ENCODE peak calls at places on chromosomes 5 and 9, in six cellular contexts. S, O, Z, J, F and T are unnamed samples.

GRCh38 chr5:75847561-75848021 is 130.4 kb upstream of the POC5 start:
- DNase-seq in S (no peak), O (no peak), Z (no peak), J (peak; percentile 59), F (no peak), T (no peak)

GRCh38 chr9:122325124-122325523 is 45.7 kb upstream of the PTGS1 start:
- DNase-seq in S (no peak), O (no peak), Z (no peak), J (no peak), F (no peak), T (no peak)

GRCh38 chr9:109556061-109556460 is 58.0 kb upstream of the PTPN3 start:
- DNase-seq in S (no peak), O (no peak), Z (no peak), J (no peak), F (no peak), T (no peak)

GRCh38 chr5:167058481-167058880 is 1233.0 kb upstream of the WWC1 start:
- DNase-seq in S (no peak), O (no peak), Z (no peak), J (no peak), F (no peak), T (no peak)

GRCh38 chr9:129283705-129284606 is 105.9 kb upstream of the IER5L start:
- DNase-seq in S (no peak), O (no peak), Z (no peak), J (no peak), F (no peak), T (no peak)

GRCh38 chr5:54249210-54250028 is 61.0 kb downstream of the ARL15 start:
- DNase-seq in S (no peak), O (peak; percentile 17), Z (no peak), J (peak; percentile 16), F (no peak), T (peak; percentile 26)

GRCh38 chr9:114002986-114003740 is 74.9 kb downstream of the AMBP start:
- DNase-seq in S (peak; percentile 7), O (peak; percentile 4), Z (peak; percentile 36), J (no peak), F (peak; percentile 12), T (no peak)

GRCh38 chr5:78773655-78774054 is 125.1 kb upstream of the LHFPL2 start:
- DNase-seq in S (no peak), O (no peak), Z (no peak), J (no peak), F (no peak), T (no peak)

GRCh38 chr5:151904127-151904526 is 20.5 kb downstream of the GLRA1 start:
- DNase-seq in S (no peak), O (no peak), Z (no peak), J (no peak), F (no peak), T (no peak)

GRCh38 chr5:106195679-106196078 is 1475.1 kb downstream of the EFNA5 start:
- DNase-seq in S (no peak), O (no peak), Z (no peak), J (no peak), F (no peak), T (no peak)

GRCh38 chr5:157816682-157817268 is 42.2 kb downstream of the CLINT1 start:
- DNase-seq in S (no peak), O (no peak), Z (peak; percentile 28), J (no peak), F (no peak), T (no peak)

GRCh38 chr5:20286512-20286911 is 298.5 kb upstream of the CDH18 start:
- DNase-seq in S (no peak), O (no peak), Z (peak; percentile 18), J (no peak), F (no peak), T (no peak)

GRCh38 chr5:13133951-13134350 is 810.5 kb downstream of the DNAH5 start:
- DNase-seq in S (no peak), O (no peak), Z (no peak), J (no peak), F (peak; percentile 29), T (no peak)

GRCh38 chr5:151678146-151678545 is 8.6 kb downstream of the SPARC start:
- DNase-seq in S (no peak), O (no peak), Z (peak; percentile 82), J (no peak), F (no peak), T (no peak)

GRCh38 chr5:78718185-78718584 is 69.6 kb upstream of the LHFPL2 start:
- DNase-seq in S (no peak), O (no peak), Z (no peak), J (no peak), F (no peak), T (no peak)

GRCh38 chr5:40521925-40522324 is 157.8 kb upstream of the PTGER4 start:
- DNase-seq in S (no peak), O (no peak), Z (peak; percentile 28), J (no peak), F (no peak), T (no peak)

GRCh38 chr5:96344678-96345612 is 88.1 kb downstream of the PCSK1 start:
- DNase-seq in S (no peak), O (peak; percentile 46), Z (peak; percentile 88), J (peak; percentile 52), F (no peak), T (no peak)

GRCh38 chr5:124057161-124057814 is 545.3 kb downstream of the CSNK1G3 start:
- DNase-seq in S (peak; percentile 16), O (no peak), Z (no peak), J (no peak), F (no peak), T (no peak)

GRCh38 chr9:69546265-69546664 is 125.9 kb downstream of the APBA1 start:
- DNase-seq in S (no peak), O (no peak), Z (peak; percentile 49), J (no peak), F (peak; percentile 57), T (no peak)

GRCh38 chr5:172004824-172005237 is 1.6 kb downstream of the FBXW11 start:
- DNase-seq in S (no peak), O (no peak), Z (peak; percentile 20), J (no peak), F (no peak), T (no peak)

GRCh38 chr5:60293518-60293917 is 400.0 kb upstream of the PDE4D start:
- DNase-seq in S (no peak), O (no peak), Z (no peak), J (no peak), F (no peak), T (no peak)

GRCh38 chr5:60299944-60300343 is 400.0 kb downstream of the DEPDC1B start:
- DNase-seq in S (no peak), O (no peak), Z (no peak), J (no peak), F (no peak), T (no peak)

GRCh38 chr5:60297658-60298057 is 402.3 kb downstream of the DEPDC1B start:
- DNase-seq in S (no peak), O (no peak), Z (no peak), J (no peak), F (no peak), T (no peak)

DNA sequence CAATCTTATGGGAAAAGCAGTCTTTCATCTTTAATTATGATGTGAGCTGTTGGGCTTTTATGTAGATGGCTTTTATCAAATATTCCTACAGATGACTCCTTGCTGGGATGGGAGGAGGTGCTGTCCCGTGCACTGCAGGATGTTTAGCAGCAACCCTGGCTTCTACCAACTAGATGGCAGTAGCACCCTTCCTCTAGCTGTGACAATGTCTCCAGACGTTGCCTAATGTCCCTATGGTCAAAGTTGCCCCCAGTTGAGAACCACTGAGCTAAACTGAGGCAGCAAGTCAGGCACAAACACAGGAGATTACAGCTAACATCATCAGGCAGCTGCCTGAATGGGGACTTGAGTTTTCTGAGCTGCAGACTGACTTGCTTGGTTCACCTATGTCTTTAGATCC is 401.9 kb upstream of the PDE4D start:
- DNase-seq in S (no peak), O (no peak), Z (peak; percentile 52), J (peak; percentile 9), F (peak; percentile 53), T (no peak)
- TF ChIP-seq CTCF in S (no peak), O (no peak), Z (peak; percentile 61), J (peak; percentile 41), F (peak; percentile 77), T (no peak)

GRCh38 chr5:126487596-126487995 is 64.4 kb downstream of the GRAMD2B start:
- DNase-seq in S (no peak), O (no peak), Z (no peak), J (no peak), F (no peak), T (no peak)

GRCh38 chr5:126486332-126486731 is 63.1 kb downstream of the GRAMD2B start:
- DNase-seq in S (no peak), O (no peak), Z (no peak), J (no peak), F (no peak), T (no peak)

GRCh38 chr5:126492939-126493338 is 69.7 kb downstream of the GRAMD2B start:
- DNase-seq in S (no peak), O (no peak), Z (peak; percentile 33), J (no peak), F (no peak), T (no peak)

GRCh38 chr5:126488362-126489065 is 65.3 kb downstream of the GRAMD2B start:
- DNase-seq in S (no peak), O (no peak), Z (no peak), J (no peak), F (no peak), T (no peak)

GRCh38 chr5:126490167-126490937 is 67.1 kb downstream of the GRAMD2B start:
- DNase-seq in S (peak; percentile 57), O (peak; percentile 47), Z (peak; percentile 80), J (no peak), F (peak; percentile 52), T (no peak)
- TF ChIP-seq CTCF in S (no peak), O (no peak), Z (peak; percentile 13), J (no peak), F (peak; percentile 50), T (no peak)

DNA sequence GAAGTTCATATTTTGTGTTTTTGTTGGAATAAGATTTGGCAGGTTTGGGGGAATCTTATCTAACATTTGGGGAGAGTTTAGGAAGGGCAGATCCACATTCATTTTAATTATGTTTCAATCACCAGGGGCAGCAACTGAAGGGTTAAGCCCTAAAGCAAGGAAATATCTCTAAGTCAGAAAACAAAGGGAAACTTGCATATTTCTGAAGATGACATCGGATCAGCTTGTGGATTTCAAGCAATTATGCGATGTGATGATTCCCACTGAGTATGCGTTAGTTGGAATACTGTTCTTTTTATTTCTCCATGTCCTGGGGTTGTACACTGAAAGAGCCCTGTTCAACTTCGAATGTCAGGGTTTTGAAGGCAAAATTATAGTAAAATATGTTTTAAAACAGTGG is 59.8 kb upstream of the NFIB start:
- DNase-seq in S (no peak), O (no peak), Z (peak; percentile 37), J (no peak), F (no peak), T (no peak)
- TF ChIP-seq CTCF in S (no peak), O (no peak), Z (no peak), J (no peak), F (no peak), T (no peak)

DNA sequence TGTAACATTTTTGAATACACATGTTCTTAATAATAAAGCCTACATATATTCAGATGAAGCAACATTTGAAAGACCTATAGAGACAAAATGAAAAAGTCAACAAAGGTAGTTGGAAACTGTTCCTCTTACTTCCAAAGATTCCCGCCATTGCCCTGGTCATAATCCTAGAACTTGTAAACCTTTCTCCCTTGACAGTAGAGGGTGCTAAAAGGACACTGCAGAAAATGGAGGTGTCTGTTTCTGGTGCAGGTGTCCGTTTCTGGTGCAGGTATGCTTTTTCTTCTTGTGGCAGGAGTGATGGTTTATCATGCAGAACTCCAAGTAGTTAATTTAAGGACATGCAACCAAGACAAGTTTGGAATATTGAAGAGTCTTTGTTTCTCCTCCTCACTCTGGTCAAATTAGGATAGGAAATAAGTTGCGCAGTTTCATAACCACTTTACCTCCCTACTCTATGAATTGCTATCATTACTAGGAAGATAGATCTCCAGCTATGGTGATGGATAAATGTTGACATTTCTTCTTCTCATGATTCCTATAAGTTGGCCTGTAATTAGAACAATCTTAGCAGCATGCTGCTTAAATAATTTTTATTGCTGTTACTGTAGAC is 56.0 kb upstream of the FAM174A start:
- DNase-seq in S (no peak), O (no peak), Z (no peak), J (peak; percentile 14), F (peak; percentile 26), T (no peak)
- TF ChIP-seq CTCF in S (no peak), O (no peak), Z (peak; percentile 39), J (no peak), F (peak; percentile 69), T (no peak)